ENCODE peak calls at places on chromosomes 5 and 9, in seven cellular contexts. K is H9, Z is right atrium auricular region, Q is choroid plexus epithelial cell, O is Calu3, I is body of pancreas, G is GM10248. L is an unnamed sample.

GRCh38 chr9:17635115-17635890 is 56.4 kb downstream of the SH3GL2 start:
- DNase-seq in Q (peak), O (no peak), G (no peak), I (no peak), Z (no peak), K (no peak), L (no peak)

GRCh38 chr9:127898433-127899199 is 787 bp downstream of the ST6GALNAC6 start:
- DNase-seq in Q (peak), Z (peak), I (peak), K (peak), O (no peak), G (peak), L (no peak)

GRCh38 chr9:127586537-127586936 is 25.5 kb upstream of the STXBP1 start:
- DNase-seq in Q (peak), Z (peak), O (peak), G (peak), K (peak), I (peak), L (peak)

GRCh38 chr9:119368681-119369581 is at the start of gene BRINP1:
- DNase-seq in G (no peak), I (no peak), Q (peak), K (peak), O (no peak), Z (no peak), L (no peak)

GRCh38 chr5:151889614-151890013 is 35.0 kb downstream of the GLRA1 start:
- DNase-seq in K (no peak), Z (no peak), O (no peak), I (no peak), Q (no peak), G (no peak), L (no peak)

GRCh38 chr9:107108367-107108766 is 174.7 kb upstream of the RAD23B start:
- DNase-seq in Q (no peak), O (no peak), G (no peak), I (no peak), K (no peak), Z (no peak), L (no peak)

GRCh38 chr5:2184563-2185540 is 302.1 kb upstream of the IRX4 start:
- DNase-seq in I (no peak), G (no peak), K (no peak), Z (no peak), O (no peak), Q (no peak), L (no peak)

GRCh38 chr9:100064872-100065581 is 33.8 kb downstream of the ERP44 start:
- DNase-seq in Z (no peak), Q (peak), O (no peak), G (no peak), I (no peak), K (no peak), L (no peak)

GRCh38 chr5:44774279-44774880 is 34.4 kb upstream of the MRPS30 start:
- DNase-seq in Z (no peak), O (no peak), Q (peak), I (peak), G (peak), K (no peak), L (peak)

GRCh38 chr5:145743396-145744061 is 91.6 kb downstream of the PRELID2 start:
- DNase-seq in G (no peak), K (no peak), I (no peak), Q (no peak), Z (no peak), O (no peak), L (no peak)

GRCh38 chr9:131675437-131676022 is 64.3 kb downstream of the RAPGEF1 start:
- DNase-seq in G (no peak), Q (no peak), I (no peak), O (no peak), Z (peak), K (no peak), L (no peak)

GRCh38 chr5:55896663-55897062 is 45.5 kb downstream of the IL31RA start:
- DNase-seq in I (no peak), Q (peak), G (no peak), O (no peak), K (no peak), Z (no peak), L (no peak)

GRCh38 chr5:128213833-128214232 is 130.3 kb downstream of the SLC12A2 start:
- DNase-seq in O (no peak), Z (no peak), Q (no peak), G (no peak), I (no peak), K (no peak), L (no peak)

GRCh38 chr5:68225188-68225910 is 9.8 kb downstream of the PIK3R1 start:
- DNase-seq in Q (peak), G (no peak), K (no peak), Z (peak), I (peak), O (peak), L (no peak)

GRCh38 chr9:976258-976804 is at the start of gene DMRT3:
- DNase-seq in O (no peak), K (peak), I (no peak), Q (no peak), G (no peak), Z (no peak), L (no peak)

GRCh38 chr9:135644631-135645218 is 5.4 kb upstream of the GLT6D1 start:
- DNase-seq in K (peak), G (no peak), I (no peak), Q (no peak), O (no peak), Z (no peak), L (no peak)

GRCh38 chr9:3398232-3398648 is 127.6 kb downstream of the RFX3 start:
- DNase-seq in Q (no peak), I (peak), Z (no peak), O (no peak), G (peak), K (no peak), L (peak)

GRCh38 chr9:95491543-95492330 is 25.0 kb downstream of the PTCH1 start:
- DNase-seq in I (no peak), Q (no peak), K (no peak), G (no peak), Z (no peak), O (no peak), L (no peak)

GRCh38 chr5:125176005-125176390 is 429.6 kb upstream of the ZNF608 start:
- DNase-seq in Z (no peak), O (peak), Q (no peak), I (no peak), G (no peak), K (no peak), L (no peak)

GRCh38 chr9:101387871-101388506 is 3.2 kb upstream of the BAAT start:
- DNase-seq in Q (peak), Z (no peak), G (no peak), K (no peak), I (peak), O (peak), L (no peak)

GRCh38 chr9:121599872-121600585 is 51.4 kb upstream of the DAB2IP start:
- DNase-seq in Q (no peak), Z (no peak), I (no peak), O (no peak), K (no peak), G (no peak), L (peak)

GRCh38 chr9:121598167-121599000 is 53.0 kb upstream of the DAB2IP start:
- DNase-seq in I (peak), O (peak), G (no peak), K (peak), Q (peak), Z (peak), L (peak)

GRCh38 chr9:121599186-121599871 is 52.1 kb upstream of the DAB2IP start:
- DNase-seq in Z (no peak), Q (no peak), I (peak), G (no peak), O (peak), K (peak), L (peak)

GRCh38 chr9:121603028-121603427 is 48.4 kb upstream of the DAB2IP start:
- DNase-seq in Q (no peak), I (no peak), G (no peak), O (no peak), K (no peak), Z (no peak), L (no peak)

DNA sequence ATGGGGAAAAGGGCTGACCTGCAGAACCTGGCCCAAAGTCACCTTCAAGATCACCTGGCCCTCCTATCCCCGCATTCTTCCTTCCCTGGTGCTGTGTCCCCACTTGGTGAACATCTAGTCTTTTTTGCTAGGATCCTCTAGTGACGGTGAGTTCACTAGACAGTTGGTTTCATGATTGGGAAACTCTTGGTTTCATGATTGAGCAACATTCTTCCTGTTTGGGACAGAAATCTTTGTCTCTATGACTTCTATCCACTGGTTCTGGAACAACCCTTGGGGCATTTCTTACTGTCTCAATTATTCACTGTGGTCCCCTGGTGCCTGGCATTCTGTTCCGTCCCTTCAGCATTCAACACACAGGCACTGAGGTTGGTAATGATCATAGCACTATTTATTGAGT is 50.2 kb upstream of the DAB2IP start:
- DNase-seq in Q (peak), K (no peak), O (no peak), G (no peak), Z (no peak), I (no peak), L (no peak)
- TF ChIP-seq CTCF in Q (no peak), K (no peak), O (no peak), G (no peak), Z (no peak), I (no peak), L (no peak)

GRCh38 chr9:71769175-71770165 is 1.2 kb upstream of the CEMIP2 start:
- DNase-seq in Z (peak), Q (no peak), G (peak), K (peak), I (peak), O (peak), L (peak)
- TF ChIP-seq CTCF in Z (no peak), Q (peak), G (peak), K (peak), I (peak), O (no peak), L (no peak)

DNA sequence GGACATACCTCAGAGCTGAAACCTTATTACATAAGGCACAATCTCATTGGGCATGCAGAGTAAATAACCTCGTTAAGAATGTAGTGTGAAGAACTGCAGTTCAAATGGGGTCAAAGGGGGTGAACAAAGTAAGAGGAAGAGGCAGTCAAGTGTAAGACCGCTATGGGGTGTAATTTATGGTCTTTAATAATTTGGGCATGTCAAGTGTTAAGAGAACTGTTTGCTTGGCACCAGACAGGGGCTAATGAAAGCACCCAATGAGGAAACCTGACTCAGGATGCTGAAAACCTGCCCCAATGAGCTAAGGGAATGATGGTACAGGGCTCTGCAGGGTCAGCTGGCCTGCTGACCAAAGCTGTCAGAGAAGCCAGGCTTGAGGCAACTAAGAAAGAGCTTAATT is 368.1 kb downstream of the DTWD2 start:
- DNase-seq in K (no peak), G (no peak), Z (no peak), I (no peak), Q (no peak), O (no peak), L (no peak)
- TF ChIP-seq CTCF in K (no peak), G (no peak), Z (no peak), I (no peak), Q (no peak), O (no peak), L (no peak)

GRCh38 chr9:98399950-98400683 is 144.7 kb upstream of the TBC1D2 start:
- DNase-seq in K (no peak), Q (no peak), I (no peak), Z (no peak), G (no peak), O (no peak), L (no peak)
- TF ChIP-seq CTCF in K (peak), Q (peak), I (no peak), Z (no peak), G (no peak), O (no peak), L (no peak)

DNA sequence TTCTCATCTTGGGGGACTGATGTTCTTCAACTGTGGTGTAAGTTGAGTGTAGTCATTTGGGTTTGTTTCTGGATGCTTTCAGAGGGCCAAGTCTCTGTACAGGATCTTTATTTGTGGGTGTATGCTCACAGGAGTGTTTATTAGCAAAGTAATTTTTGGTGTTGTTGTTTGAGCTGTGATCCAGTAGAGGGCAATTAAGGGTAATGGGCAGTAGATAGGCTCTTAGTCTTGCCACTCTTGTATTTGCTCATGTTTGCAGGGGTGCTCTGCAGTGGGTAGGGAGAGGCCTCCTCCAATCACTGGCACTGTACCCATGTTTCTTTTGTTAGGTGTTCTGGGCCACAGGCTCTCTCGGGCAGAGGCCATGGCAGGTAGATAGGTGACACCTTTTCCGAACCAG is 45.9 kb upstream of the ITGA2 start:
- DNase-seq in G (no peak), O (no peak), Z (no peak), I (no peak), K (no peak), Q (no peak), L (no peak)
- TF ChIP-seq CTCF in G (no peak), O (peak), Z (no peak), I (no peak), K (peak), Q (peak), L (no peak)

GRCh38 chr5:133497608-133498348 is 114.6 kb downstream of the FSTL4 start:
- DNase-seq in K (no peak), I (no peak), Q (no peak), G (no peak), O (no peak), Z (peak), L (no peak)

GRCh38 chr5:133496631-133497030 is 115.7 kb downstream of the FSTL4 start:
- DNase-seq in Q (no peak), O (no peak), K (no peak), I (no peak), G (no peak), Z (peak), L (no peak)

DNA sequence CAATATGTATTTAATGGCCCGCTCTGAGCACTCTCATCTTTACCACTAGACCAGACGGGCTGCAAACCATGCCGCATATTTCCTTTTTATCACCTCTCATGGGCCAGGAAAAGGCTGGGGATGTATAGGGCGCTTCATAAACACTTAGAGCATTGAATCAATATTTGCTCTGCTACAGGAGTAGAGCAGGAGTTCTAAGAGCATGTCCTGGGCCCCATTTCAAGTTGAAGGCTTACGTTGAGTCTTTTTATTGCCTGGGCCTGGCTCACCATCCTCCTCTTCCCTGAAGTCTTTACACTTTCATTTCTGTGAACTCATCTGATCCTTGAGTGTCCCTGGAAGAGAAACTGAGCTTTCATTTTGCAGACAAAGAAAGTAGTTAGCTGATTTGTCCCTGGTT is 112.4 kb downstream of the FSTL4 start:
- DNase-seq in O (no peak), Q (no peak), I (no peak), G (no peak), Z (peak), K (no peak), L (no peak)
- TF ChIP-seq CTCF in O (no peak), Q (no peak), I (no peak), G (no peak), Z (no peak), K (no peak), L (no peak)

GRCh38 chr5:14025566-14026276 is 81.2 kb upstream of the DNAH5 start:
- DNase-seq in I (peak), Q (no peak), K (no peak), O (peak), Z (no peak), G (no peak), L (no peak)
- TF ChIP-seq CTCF in I (no peak), Q (no peak), K (no peak), O (no peak), Z (no peak), G (no peak), L (no peak)

GRCh38 chr5:138353550-138353893 is 1.0 kb downstream of the KDM3B start:
- DNase-seq in Q (no peak), G (peak), K (no peak), O (no peak), I (no peak), Z (no peak), L (peak)

GRCh38 chr5:138351517-138351916 is 968 bp upstream of the KDM3B start:
- DNase-seq in G (no peak), I (no peak), O (no peak), Z (no peak), Q (no peak), K (no peak), L (no peak)

GRCh38 chr5:138352071-138352721 is at the start of gene KDM3B:
- DNase-seq in Z (peak), G (peak), K (peak), I (peak), Q (peak), O (peak), L (peak)

GRCh38 chr5:138354387-138354786 is 1.9 kb downstream of the KDM3B start:
- DNase-seq in Q (no peak), I (no peak), K (no peak), Z (no peak), G (no peak), O (no peak), L (no peak)

DNA sequence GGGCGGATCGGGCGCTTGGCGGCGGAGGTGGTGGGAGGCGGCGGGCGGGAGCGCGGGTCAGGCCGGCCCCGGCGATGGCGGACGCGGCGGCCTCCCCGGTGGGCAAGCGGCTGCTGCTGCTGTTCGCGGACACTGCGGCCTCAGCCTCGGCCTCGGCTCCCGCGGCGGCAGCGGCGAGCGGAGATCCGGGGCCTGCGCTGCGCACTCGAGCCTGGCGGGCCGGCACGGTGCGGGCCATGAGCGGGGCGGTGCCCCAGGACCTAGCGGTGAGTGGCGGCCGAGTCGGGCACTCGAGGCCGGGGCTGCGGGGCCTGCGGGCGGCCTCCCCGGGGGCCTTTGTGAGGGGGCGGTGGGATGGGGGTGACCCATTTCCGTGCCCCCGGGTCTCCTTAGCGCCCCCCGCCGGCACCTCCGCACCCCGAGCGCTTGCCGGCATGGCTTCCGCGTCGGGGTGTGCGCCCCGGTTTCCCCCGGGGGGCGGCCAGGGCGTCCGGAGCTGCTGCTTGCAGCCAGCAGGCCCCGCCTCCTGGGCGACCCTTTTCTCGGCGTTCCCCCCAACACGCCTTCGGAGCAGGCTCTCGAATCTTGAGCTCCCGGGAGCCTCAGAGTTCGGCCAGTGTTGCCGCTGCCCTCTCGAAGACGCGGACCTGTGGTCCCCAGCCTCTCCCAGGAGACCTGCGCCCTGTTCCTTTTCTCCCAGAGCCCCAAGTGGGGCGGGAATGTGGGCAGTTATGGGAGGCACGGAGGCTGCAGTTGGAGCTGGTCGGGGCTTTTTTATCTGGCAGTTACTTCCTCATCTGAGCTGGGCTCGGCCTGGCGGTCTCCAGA is 451 bp downstream of the KDM3B start:
- DNase-seq in K (peak), I (peak), Z (peak), O (peak), G (peak), Q (peak), L (peak)
- TF ChIP-seq CTCF in K (peak), I (peak), Z (peak), O (peak), G (peak), Q (no peak), L (peak)

GRCh38 chr9:23258569-23258968 is 567.5 kb downstream of the ELAVL2 start:
- DNase-seq in I (no peak), Z (no peak), G (no peak), K (no peak), O (no peak), Q (no peak), L (no peak)

DNA sequence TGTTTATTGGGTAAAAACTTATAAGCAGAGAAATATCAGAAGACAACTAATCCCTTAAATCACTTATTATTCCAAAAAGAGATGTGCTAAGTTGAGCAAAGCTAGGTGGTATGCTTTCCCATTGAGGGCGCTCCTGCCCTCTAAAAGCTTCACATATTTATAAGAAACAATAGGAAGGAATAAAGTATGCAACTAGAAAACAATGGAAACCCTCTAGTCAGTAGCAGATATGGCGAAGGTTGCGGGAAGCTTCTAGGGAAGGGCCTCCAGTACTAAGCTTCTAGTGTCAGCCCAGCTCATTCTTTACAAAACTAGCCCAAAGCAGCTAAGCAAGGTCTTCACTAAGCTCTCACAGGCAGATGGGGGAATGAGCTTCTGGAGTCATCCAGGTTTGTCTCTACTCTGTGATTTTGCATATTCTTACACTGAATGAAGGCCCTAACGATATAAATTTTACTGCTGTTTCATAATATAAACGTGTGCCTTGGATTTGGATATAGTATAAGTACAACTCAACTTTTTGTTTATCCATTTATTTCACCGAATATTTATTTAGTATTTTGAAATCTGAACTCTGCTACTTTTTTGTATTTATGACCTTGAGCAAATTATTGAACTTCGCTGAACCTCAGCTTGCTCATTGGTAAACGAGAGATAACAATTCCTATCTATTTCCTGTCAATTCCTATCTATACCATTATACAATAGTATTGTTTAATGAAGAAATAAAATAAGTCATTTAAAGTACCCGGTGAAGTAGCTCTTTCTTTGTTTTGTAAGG is 571.4 kb downstream of the ELAVL2 start:
- DNase-seq in K (peak), O (no peak), Q (no peak), Z (no peak), G (no peak), I (no peak), L (no peak)
- TF ChIP-seq CTCF in K (peak), O (no peak), Q (no peak), Z (no peak), G (no peak), I (no peak), L (no peak)

L was measured in GM20000.